ENCODE peak calls at places on chromosomes 6 and 20, in eight cellular contexts. C is PC-3, N is neural progenitor cell, K is K562, W is fibroblast of lung, O is HepG2, D is hepatocyte, E is GM23248. P is an unnamed sample.

GRCh38 chr20:6000851-6001250 is 50.4 kb downstream of the MCM8 start:
- DNase-seq in C (no peak), N (no peak), K (no peak), W (no peak), O (no peak), D (no peak), E (no peak), P (no peak)

GRCh38 chr6:34284563-34285545 is 36.0 kb upstream of the SMIM29 start:
- DNase-seq in C (no peak), N (no peak), K (peak), W (peak), O (no peak), D (no peak), E (peak), P (no peak)

GRCh38 chr6:108714012-108714773 is 134.0 kb upstream of the ARMC2 start:
- DNase-seq in C (no peak), N (no peak), K (no peak), W (peak), O (no peak), D (no peak), E (peak), P (no peak)

GRCh38 chr6:166307082-166307980 is 861 bp downstream of the PRR18 start:
- DNase-seq in C (no peak), N (peak), K (no peak), W (no peak), O (no peak), D (peak), E (peak), P (no peak)

GRCh38 chr6:56021943-56022342 is 146.6 kb upstream of the BMP5 start:
- DNase-seq in C (peak), N (peak), K (no peak), W (no peak), O (no peak), D (no peak), E (no peak), P (no peak)

GRCh38 chr6:34021001-34021838 is 124.7 kb downstream of the GRM4 start:
- DNase-seq in C (no peak), N (no peak), K (no peak), W (no peak), O (no peak), D (no peak), E (no peak), P (no peak)

GRCh38 chr6:13418838-13419237 is 68.6 kb downstream of the GFOD1 start:
- DNase-seq in C (no peak), N (no peak), K (no peak), W (no peak), O (no peak), D (no peak), E (no peak), P (no peak)

GRCh38 chr6:126831461-126831860 is 287.0 kb upstream of the RSPO3 start:
- DNase-seq in C (peak), N (no peak), K (no peak), W (no peak), O (no peak), D (no peak), E (no peak), P (no peak)

GRCh38 chr6:73308712-73309533 is 45.2 kb downstream of the DPPA5 start:
- DNase-seq in C (peak), N (peak), K (peak), W (peak), O (no peak), D (peak), E (no peak), P (peak)

GRCh38 chr6:14079433-14079832 is 38.1 kb upstream of the CD83 start:
- DNase-seq in C (peak), N (no peak), K (no peak), W (no peak), O (no peak), D (no peak), E (peak), P (peak)

GRCh38 chr6:34580707-34581560 is 24.8 kb upstream of the SPDEF start:
- DNase-seq in C (no peak), N (no peak), K (no peak), W (peak), O (no peak), D (no peak), E (no peak), P (no peak)

GRCh38 chr6:131061041-131061770 is 1.8 kb downstream of the EPB41L2 start:
- DNase-seq in C (peak), N (peak), K (no peak), W (peak), O (peak), D (peak), E (peak), P (no peak)

GRCh38 chr20:43420192-43420591 is 37.5 kb upstream of the SRSF6 start:
- DNase-seq in C (no peak), N (no peak), K (no peak), W (no peak), O (no peak), D (no peak), E (no peak), P (no peak)

GRCh38 chr6:40586800-40587201 is 363 bp downstream of the LRFN2 start:
- DNase-seq in C (no peak), N (peak), K (no peak), W (no peak), O (no peak), D (no peak), E (peak), P (no peak)

GRCh38 chr6:40588480-40588879 is 1.3 kb upstream of the LRFN2 start:
- DNase-seq in C (no peak), N (no peak), K (no peak), W (no peak), O (no peak), D (no peak), E (no peak), P (no peak)

GRCh38 chr6:40588070-40588384 is 863 bp upstream of the LRFN2 start:
- DNase-seq in C (no peak), N (no peak), K (no peak), W (no peak), O (no peak), D (no peak), E (no peak), P (no peak)

GRCh38 chr6:40586369-40586768 is 795 bp downstream of the LRFN2 start:
- DNase-seq in C (no peak), N (no peak), K (no peak), W (no peak), O (no peak), D (no peak), E (no peak), P (no peak)

GRCh38 chr6:40587240-40588069 is at the start of gene LRFN2:
- DNase-seq in C (peak), N (peak), K (peak), W (peak), O (peak), D (peak), E (peak), P (peak)
- TF ChIP-seq EZH2 in C (no peak), N (peak), K (no peak), W (peak), O (no peak), D (no peak), E (no peak), P (no peak)

GRCh38 chr6:7914311-7914710 is 3.7 kb upstream of the TXNDC5 start:
- DNase-seq in C (no peak), N (no peak), K (no peak), W (no peak), O (no peak), D (no peak), E (no peak), P (no peak)

GRCh38 chr6:7914991-7915789 is 4.6 kb upstream of the TXNDC5 start:
- DNase-seq in C (no peak), N (no peak), K (no peak), W (peak), O (no peak), D (no peak), E (peak), P (no peak)

GRCh38 chr6:7917729-7918128 is 7.1 kb upstream of the TXNDC5 start:
- DNase-seq in C (no peak), N (no peak), K (no peak), W (no peak), O (peak), D (no peak), E (no peak), P (no peak)

GRCh38 chr6:7918403-7918802 is 7.8 kb upstream of the TXNDC5 start:
- DNase-seq in C (no peak), N (no peak), K (no peak), W (no peak), O (no peak), D (no peak), E (no peak), P (no peak)

DNA sequence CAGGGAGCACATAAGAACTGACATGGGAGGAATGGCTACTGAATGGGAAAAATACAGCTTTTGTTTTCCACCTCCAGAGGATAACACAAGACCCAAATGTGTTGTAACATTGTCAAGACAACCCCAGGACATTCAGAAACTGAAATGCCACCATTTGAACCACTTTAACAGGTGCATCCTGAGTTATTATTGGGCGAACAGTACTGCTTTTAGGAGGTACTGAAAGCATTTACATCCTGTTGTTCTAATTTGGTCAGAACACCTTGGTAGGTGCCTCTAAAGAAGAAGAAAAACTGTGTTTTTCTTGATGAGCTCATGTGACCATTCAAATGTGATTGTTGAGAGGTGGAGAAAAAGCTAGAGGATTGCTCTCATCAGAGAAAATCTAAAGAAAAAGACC is 6.4 kb upstream of the TXNDC5 start:
- DNase-seq in C (no peak), N (no peak), K (no peak), W (no peak), O (no peak), D (no peak), E (no peak), P (no peak)
- H3K27ac ChIP-seq in C (no peak), N (no peak), K (no peak), W (no peak), O (no peak), D (no peak), E (no peak), P (no peak)

GRCh38 chr6:110356778-110357177 is 1.4 kb downstream of the METTL24 start:
- DNase-seq in C (no peak), N (no peak), K (no peak), W (no peak), O (no peak), D (no peak), E (no peak), P (no peak)
- TF ChIP-seq EZH2 in C (no peak), N (peak), K (no peak), W (no peak), O (no peak), D (no peak), E (no peak), P (no peak)

GRCh38 chr6:89122625-89123024 is 4.8 kb upstream of the SRSF12 start:
- DNase-seq in C (peak), N (peak), K (no peak), W (peak), O (peak), D (peak), E (peak), P (peak)

GRCh38 chr6:89120371-89120770 is 2.5 kb upstream of the SRSF12 start:
- DNase-seq in C (peak), N (no peak), K (no peak), W (peak), O (no peak), D (peak), E (peak), P (no peak)

GRCh38 chr6:89118931-89119330 is 1.1 kb upstream of the SRSF12 start:
- DNase-seq in C (no peak), N (no peak), K (no peak), W (no peak), O (no peak), D (no peak), E (peak), P (no peak)

GRCh38 chr6:89117285-89118108 is at the start of gene SRSF12:
- DNase-seq in C (no peak), N (peak), K (no peak), W (peak), O (no peak), D (peak), E (peak), P (peak)

DNA sequence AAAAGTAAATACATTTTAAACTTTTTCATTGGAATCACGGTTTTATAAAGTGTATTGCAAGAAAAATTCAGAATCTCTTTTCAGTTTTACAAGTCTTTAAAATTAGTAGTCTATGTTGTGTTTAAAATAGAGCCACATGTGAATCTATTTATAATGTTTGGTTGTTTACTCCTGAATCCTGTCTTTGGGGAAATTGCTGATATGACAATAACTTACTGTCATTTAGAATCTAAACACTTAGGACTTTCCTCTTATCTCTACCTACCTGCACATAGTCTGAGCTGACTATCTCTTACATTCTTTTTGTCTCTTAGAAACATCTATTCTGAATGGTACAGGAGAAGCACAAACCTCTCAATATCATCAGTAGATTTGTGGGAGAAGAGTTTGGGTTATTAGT is 4.1 kb upstream of the SRSF12 start:
- DNase-seq in C (no peak), N (no peak), K (no peak), W (no peak), O (no peak), D (no peak), E (no peak), P (no peak)
- H3K27ac ChIP-seq in C (no peak), N (no peak), K (no peak), W (no peak), O (no peak), D (no peak), E (no peak), P (no peak)